ENCODE peak calls at places on chromosomes 2 and 18, in five cellular contexts. S is fibroblast of lung, I is AG10803, D is Peyer's patch, H is GM10248. B is an unnamed sample.

GRCh38 chr2:177772529-177772928 is 300.0 kb downstream of the PDE11A start:
- DNase-seq in S (peak; percentile 55), I (peak; percentile 46), D (no peak), H (peak; percentile 22), B (no peak)

GRCh38 chr2:83238111-83238510 is 1221.0 kb downstream of the SUCLG1 start:
- DNase-seq in S (no peak), I (no peak), D (no peak), H (no peak), B (no peak)

GRCh38 chr2:3180082-3180908 is 197.3 kb downstream of the EIPR1 start:
- DNase-seq in S (no peak), I (no peak), D (no peak), H (no peak), B (no peak)

GRCh38 chr2:2686228-2686627 is 355.2 kb upstream of the MYT1L start:
- DNase-seq in S (no peak), I (no peak), D (no peak), H (no peak), B (no peak)

GRCh38 chr2:185771396-185771795 is 32.8 kb downstream of the FSIP2 start:
- DNase-seq in S (no peak), I (no peak), D (no peak), H (no peak), B (no peak)

GRCh38 chr2:59195851-59196250 is 954.7 kb upstream of the FANCL start:
- DNase-seq in S (no peak), I (no peak), D (no peak), H (no peak), B (no peak)

GRCh38 chr2:105697781-105698449 is 46.8 kb upstream of the NCK2 start:
- DNase-seq in S (no peak), I (no peak), D (peak; percentile 69), H (no peak), B (no peak)

GRCh38 chr18:63476666-63477065 is at the start of gene SERPINB5:
- DNase-seq in S (no peak), I (no peak), D (peak; percentile 90), H (no peak), B (no peak)

GRCh38 chr2:118784860-118785259 is 62.6 kb downstream of the EN1 start:
- DNase-seq in S (no peak), I (no peak), D (no peak), H (no peak), B (no peak)

GRCh38 chr2:160513120-160513519 is 19.5 kb upstream of the RBMS1 start:
- DNase-seq in S (no peak), I (no peak), D (no peak), H (no peak), B (no peak)

GRCh38 chr18:49045585-49045984 is 94.8 kb upstream of the SMAD7 start:
- DNase-seq in S (no peak), I (no peak), D (no peak), H (no peak), B (no peak)

GRCh38 chr2:201114350-201114749 is 1.6 kb upstream of the CFLAR start:
- DNase-seq in S (no peak), I (no peak), D (no peak), H (no peak), B (no peak)

GRCh38 chr2:48715042-48715899 is 40.3 kb downstream of the LHCGR start:
- DNase-seq in S (peak; percentile 93), I (peak; percentile 50), D (peak; percentile 55), H (no peak), B (no peak)

GRCh38 chr2:36530983-36531354 is 67.0 kb downstream of the FEZ2 start:
- DNase-seq in S (peak; percentile 33), I (peak; percentile 66), D (no peak), H (peak; percentile 28), B (no peak)

GRCh38 chr2:7567646-7568045 is 650.4 kb downstream of the RNF144A start:
- DNase-seq in S (no peak), I (no peak), D (peak; percentile 75), H (peak; percentile 9), B (no peak)
- TF ChIP-seq CTCF in S (no peak), I (no peak), D (no peak), H (peak; percentile 27), B (no peak)

GRCh38 chr2:53512071-53512841 is 255.3 kb upstream of the CHAC2 start:
- DNase-seq in S (peak; percentile 42), I (peak; percentile 56), D (no peak), H (no peak), B (no peak)

GRCh38 chr2:53513167-53513666 is 254.4 kb upstream of the CHAC2 start:
- DNase-seq in S (no peak), I (no peak), D (no peak), H (no peak), B (no peak)

GRCh38 chr2:53508667-53509066 is 258.9 kb upstream of the CHAC2 start:
- DNase-seq in S (no peak), I (no peak), D (no peak), H (no peak), B (no peak)

GRCh38 chr2:53509827-53510785 is 257.5 kb upstream of the CHAC2 start:
- DNase-seq in S (no peak), I (no peak), D (no peak), H (no peak), B (no peak)

GRCh38 chr2:53511549-53511948 is 256.1 kb upstream of the CHAC2 start:
- DNase-seq in S (no peak), I (no peak), D (no peak), H (no peak), B (no peak)
- TF ChIP-seq CTCF in S (no peak), I (no peak), D (no peak), H (no peak), B (no peak)

DNA sequence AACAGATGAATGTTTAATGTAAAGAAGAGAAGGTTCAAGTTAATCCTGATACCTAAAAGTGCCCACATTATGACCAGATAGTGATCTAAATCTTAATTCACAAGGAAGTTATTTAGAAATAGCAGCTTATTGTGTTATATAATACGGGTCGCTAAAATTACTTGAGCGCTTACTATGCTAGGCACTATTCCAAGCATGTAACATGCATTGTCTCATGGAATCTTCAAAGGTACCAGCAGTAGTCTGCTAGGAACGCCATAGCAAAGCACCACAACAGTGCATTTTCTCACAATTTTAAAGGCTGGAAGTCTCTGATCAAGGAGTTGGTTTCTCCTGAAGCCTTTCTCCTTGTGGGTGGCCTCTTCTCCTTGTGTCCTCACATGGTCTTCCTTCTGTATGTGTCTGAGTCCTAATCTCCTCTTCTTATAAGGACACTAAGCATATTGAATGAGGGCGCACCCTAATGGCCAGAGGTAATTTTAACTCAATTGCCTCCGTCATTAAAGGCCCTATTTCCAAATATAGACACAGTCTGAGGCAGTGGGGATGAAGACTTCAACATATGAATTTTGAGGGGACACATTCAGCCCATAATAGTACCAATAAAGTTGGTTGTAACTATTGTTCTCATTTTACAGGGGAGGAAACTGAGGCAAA is 118.4 kb downstream of the LRRC30 start:
- DNase-seq in S (no peak), I (no peak), D (no peak), H (no peak), B (no peak)
- TF ChIP-seq CTCF in S (no peak), I (no peak), D (no peak), H (no peak), B (no peak)

GRCh38 chr2:108607706-108608301 is 73.5 kb downstream of the LIMS1 start:
- DNase-seq in S (peak; percentile 67), I (peak; percentile 31), D (peak; percentile 79), H (peak; percentile 42), B (no peak)
- TF ChIP-seq CTCF in S (peak; percentile 78), I (peak; percentile 67), D (peak; percentile 85), H (peak; percentile 80), B (peak; percentile 52)

DNA sequence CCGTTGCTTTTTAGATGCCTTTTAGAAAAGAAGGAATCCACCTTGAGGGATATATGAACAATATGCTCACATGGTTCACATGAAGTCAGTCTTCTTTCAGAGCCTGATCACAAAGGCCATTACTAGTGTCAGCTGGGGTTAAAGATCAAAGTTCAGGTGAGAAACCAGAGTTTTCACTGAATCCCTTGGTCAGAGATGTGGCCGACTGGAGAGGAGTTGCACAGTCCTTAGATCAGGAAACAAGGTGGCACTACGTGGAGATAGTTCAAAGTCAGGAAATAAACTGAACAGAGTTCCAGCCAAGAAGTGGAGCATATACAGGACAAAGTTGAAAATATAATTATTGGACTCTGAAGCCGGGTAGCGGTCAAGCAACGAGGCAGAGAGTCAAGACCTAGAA is 54.6 kb downstream of the AAK1 start:
- DNase-seq in S (no peak), I (no peak), D (no peak), H (no peak), B (no peak)
- TF ChIP-seq CTCF in S (no peak), I (no peak), D (no peak), H (no peak), B (no peak)

GRCh38 chr2:205696541-205697441 is 14.5 kb downstream of the NRP2 start:
- DNase-seq in S (no peak), I (peak; percentile 83), D (no peak), H (no peak), B (no peak)
- TF ChIP-seq CTCF in S (no peak), I (peak; percentile 52), D (no peak), H (peak; percentile 8), B (peak; percentile 29)

GRCh38 chr18:77423468-77423867 is 173.8 kb downstream of the GALR1 start:
- DNase-seq in S (no peak), I (no peak), D (no peak), H (no peak), B (no peak)

DNA sequence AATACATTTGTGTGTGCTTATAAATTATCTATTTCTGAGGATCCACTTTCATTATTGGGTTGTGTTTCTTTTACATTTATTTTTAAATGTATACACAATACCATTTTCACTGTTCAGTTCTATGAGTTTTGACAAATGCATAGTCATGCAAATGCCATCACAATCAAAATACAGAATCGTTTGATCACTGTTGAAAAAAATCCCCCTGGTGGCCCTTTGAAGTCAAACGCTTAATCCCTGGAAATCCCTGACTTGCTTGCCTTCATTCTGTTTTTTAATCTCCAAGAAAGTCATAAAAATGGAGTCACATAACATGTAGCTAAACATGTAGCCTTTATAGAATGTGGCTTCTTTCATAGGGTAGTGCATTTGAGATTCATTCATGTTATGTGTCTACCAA is 173.3 kb downstream of the GALR1 start:
- DNase-seq in S (no peak), I (no peak), D (no peak), H (no peak), B (no peak)
- TF ChIP-seq CTCF in S (no peak), I (no peak), D (no peak), H (no peak), B (no peak)

GRCh38 chr2:67215214-67215613 is 181.9 kb upstream of the ETAA1 start:
- DNase-seq in S (peak; percentile 89), I (peak; percentile 40), D (peak; percentile 60), H (peak; percentile 5), B (no peak)
- TF ChIP-seq CTCF in S (peak; percentile 67), I (peak; percentile 52), D (peak; percentile 42), H (peak; percentile 15), B (peak; percentile 32)

DNA sequence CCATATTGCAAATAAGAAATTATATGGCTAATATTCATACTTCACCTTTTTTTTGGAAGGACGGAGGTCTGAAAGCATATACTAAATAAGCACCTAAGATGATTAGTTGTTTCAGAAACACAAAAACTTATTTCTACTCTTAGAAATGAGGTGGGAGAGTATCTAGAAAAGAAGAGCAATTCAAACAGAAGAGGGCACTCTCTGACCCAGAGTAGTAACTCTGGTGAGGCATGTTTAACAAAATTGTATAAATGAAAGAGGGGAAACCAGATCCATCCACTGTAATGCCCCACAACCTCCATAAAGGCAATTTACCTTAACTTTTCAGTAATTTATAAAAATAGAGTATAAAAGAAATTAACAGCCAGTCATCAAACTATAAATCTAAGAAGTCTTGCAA is 669.6 kb upstream of the VRK2 start:
- DNase-seq in S (no peak), I (peak; percentile 1), D (no peak), H (no peak), B (no peak)
- TF ChIP-seq CTCF in S (no peak), I (peak; percentile 32), D (no peak), H (peak; percentile 30), B (no peak)